ENCODE peak calls at places on chromosomes 5 and 9, in five cellular contexts. D, C, F, R and K are unnamed samples.

GRCh38 chr9:21317956-21318923 is 13.1 kb upstream of the IFNA5 start:
- DNase-seq in D (peak), C (no peak), F (peak), R (no peak), K (peak)

GRCh38 chr9:126853667-126854066 is 6.8 kb upstream of the ZBTB34 start:
- DNase-seq in D (peak), C (peak), F (no peak), R (no peak), K (no peak)

GRCh38 chr9:91193658-91194391 is 167.9 kb downstream of the AUH start:
- DNase-seq in D (peak), C (peak), F (peak), R (peak), K (peak)

GRCh38 chr5:4804619-4805211 is 335.4 kb upstream of the ADAMTS16 start:
- DNase-seq in D (no peak), C (no peak), F (no peak), R (no peak), K (no peak)

GRCh38 chr5:141951341-141951781 is 6.6 kb downstream of the PCDH12 start:
- DNase-seq in D (no peak), C (peak), F (peak), R (peak), K (no peak)

GRCh38 chr9:104758974-104759373 is 5.0 kb upstream of the NIPSNAP3B start:
- DNase-seq in D (no peak), C (no peak), F (no peak), R (no peak), K (no peak)

GRCh38 chr5:54282876-54283275 is 27.5 kb downstream of the ARL15 start:
- DNase-seq in D (no peak), C (no peak), F (no peak), R (no peak), K (no peak)

GRCh38 chr9:33927694-33928093 is 110.7 kb downstream of the UBE2R2 start:
- DNase-seq in D (no peak), C (no peak), F (no peak), R (no peak), K (no peak)

GRCh38 chr5:177472460-177473441 is 683 bp downstream of the DBN1 start:
- DNase-seq in D (no peak), C (no peak), F (peak), R (no peak), K (peak)

GRCh38 chr5:73692166-73692640 is 66.2 kb downstream of the ARHGEF28 start:
- DNase-seq in D (peak), C (no peak), F (peak), R (no peak), K (no peak)

DNA sequence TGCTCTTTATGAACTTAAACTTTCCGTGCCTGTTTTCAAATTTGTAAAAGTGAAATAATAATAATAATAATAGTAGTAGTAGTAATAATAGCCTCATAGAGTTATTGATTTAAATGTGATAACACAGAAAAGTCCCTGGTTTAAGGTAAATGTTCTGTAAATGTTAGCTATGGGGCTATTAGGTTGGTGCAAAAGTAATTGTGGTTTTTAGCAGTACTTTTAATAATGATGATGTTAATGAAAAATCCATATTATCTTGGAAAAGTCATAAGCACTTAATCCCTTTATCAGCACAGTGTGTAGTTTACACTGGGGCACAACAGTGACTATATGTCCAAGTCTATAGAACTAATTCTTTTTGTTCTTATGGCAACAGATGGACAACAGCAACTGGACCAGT is at the start of gene OR1Q1:
- DNase-seq in D (no peak), C (no peak), F (no peak), R (no peak), K (no peak)
- H3K23ac ChIP-seq in D (no peak), C (no peak), F (no peak), R (no peak), K (no peak)

GRCh38 chr9:125240649-125240999 is 519 bp downstream of the HSPA5 start:
- DNase-seq in D (no peak), C (peak), F (no peak), R (no peak), K (peak)

GRCh38 chr9:125241000-125241862 is at the start of gene HSPA5:
- DNase-seq in D (peak), C (peak), F (peak), R (peak), K (peak)

GRCh38 chr9:125243792-125244260 is 2.7 kb upstream of the HSPA5 start:
- DNase-seq in D (no peak), C (no peak), F (no peak), R (no peak), K (no peak)

GRCh38 chr9:125239631-125240597 is 1.2 kb downstream of the HSPA5 start:
- DNase-seq in D (no peak), C (no peak), F (no peak), R (no peak), K (no peak)

GRCh38 chr9:125241863-125242739 is 958 bp upstream of the HSPA5 start:
- DNase-seq in D (no peak), C (no peak), F (no peak), R (no peak), K (no peak)
- H4K8ac ChIP-seq in D (peak), C (peak), F (peak), R (peak), K (peak)

GRCh38 chr9:135908334-135909204 is 1.2 kb upstream of the CAMSAP1 start:
- DNase-seq in D (no peak), C (no peak), F (no peak), R (no peak), K (no peak)

GRCh38 chr9:135907006-135907434 is 326 bp downstream of the CAMSAP1 start:
- DNase-seq in D (peak), C (no peak), F (peak), R (no peak), K (peak)

GRCh38 chr9:135909371-135909770 is 2.0 kb upstream of the CAMSAP1 start:
- DNase-seq in D (no peak), C (no peak), F (no peak), R (no peak), K (no peak)

GRCh38 chr9:135906291-135907005 is 898 bp downstream of the CAMSAP1 start:
- DNase-seq in D (peak), C (peak), F (peak), R (no peak), K (peak)

DNA sequence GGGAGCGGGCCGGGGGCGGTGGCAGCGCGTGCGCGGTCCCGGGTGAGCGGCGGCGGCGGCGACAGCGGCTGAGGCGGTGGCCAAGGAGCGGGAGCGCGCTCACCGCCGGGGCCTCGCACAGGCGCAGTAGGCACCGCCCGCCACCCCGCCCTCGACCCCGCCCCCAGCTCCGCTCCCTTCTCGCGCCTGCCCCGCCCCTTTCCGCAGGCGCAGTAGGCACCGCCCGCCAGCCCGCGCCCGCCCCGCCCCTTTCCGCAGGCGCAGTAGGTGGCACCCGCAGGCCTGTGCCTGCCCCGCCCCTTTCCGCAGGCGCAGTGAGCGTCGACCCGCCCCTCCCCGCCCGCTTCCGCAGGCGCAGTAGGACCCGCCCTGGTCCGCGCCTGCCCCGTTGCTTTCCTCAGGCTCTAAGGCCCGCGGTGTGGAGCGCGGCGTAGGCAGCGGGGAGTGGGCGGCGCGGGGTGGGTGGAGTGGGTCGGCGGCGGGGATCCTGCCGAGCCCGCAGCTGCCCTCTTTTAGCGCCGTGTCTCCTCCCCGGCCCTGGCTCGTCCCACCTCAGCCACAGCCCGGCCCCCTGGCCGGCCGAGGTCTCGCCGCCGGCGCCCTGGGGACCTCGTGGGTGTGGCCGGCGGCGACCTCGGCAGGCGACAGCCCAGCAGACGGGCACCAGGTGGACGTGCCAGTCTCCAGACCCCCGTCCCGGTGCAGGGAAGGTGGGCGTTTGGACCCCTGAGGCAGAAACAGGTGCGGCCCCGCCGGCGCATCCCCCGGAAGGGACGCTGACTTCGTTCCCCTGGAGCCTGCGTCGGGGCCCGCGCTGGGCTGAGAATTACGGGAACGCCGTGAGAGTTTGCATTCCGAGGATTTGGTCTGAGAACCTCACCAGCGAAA is at the start of gene CAMSAP1:
- DNase-seq in D (peak), C (peak), F (peak), R (peak), K (peak)
- H3K23ac ChIP-seq in D (peak), C (no peak), F (no peak), R (no peak), K (peak)

GRCh38 chr5:95449460-95449859 is 58.3 kb downstream of the FAM81B start:
- DNase-seq in D (no peak), C (no peak), F (no peak), R (peak), K (no peak)

GRCh38 chr5:95448836-95449235 is 57.7 kb downstream of the FAM81B start:
- DNase-seq in D (no peak), C (no peak), F (no peak), R (no peak), K (peak)

GRCh38 chr5:95446009-95446408 is 54.8 kb downstream of the FAM81B start:
- DNase-seq in D (peak), C (no peak), F (peak), R (no peak), K (no peak)

GRCh38 chr5:95445442-95445841 is 54.3 kb downstream of the FAM81B start:
- DNase-seq in D (no peak), C (no peak), F (no peak), R (no peak), K (no peak)

DNA sequence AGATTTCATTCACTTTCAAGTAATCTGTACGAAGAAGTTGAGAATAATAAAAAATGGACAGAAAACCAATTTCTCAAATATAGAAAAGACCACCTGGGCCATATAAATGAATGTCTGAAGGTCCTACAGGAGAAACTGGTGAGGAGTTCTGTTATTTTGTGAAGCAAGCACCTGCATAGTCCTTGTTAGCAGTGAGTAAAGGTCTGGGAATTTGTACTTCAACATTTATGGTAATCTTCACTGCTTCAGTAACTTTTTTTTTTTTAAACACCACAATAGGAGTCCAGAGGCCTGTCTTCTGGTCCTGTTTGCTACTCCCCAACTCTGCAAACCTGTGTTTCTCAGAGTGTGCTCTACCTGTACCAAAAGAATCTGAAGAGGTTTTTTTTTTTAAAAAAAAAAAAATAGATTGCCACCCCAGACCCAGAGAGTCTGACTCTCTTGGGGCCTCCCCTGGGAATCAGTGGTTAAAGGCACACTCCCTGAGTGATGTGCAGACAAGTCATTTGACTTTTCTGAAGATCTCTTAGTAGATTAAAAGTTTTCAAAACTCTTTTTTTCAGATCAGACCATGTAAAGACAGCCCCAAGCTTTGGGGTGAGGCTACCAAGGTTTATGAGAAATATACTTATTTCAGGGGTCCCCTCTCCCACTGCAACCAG is 55.5 kb downstream of the FAM81B start:
- DNase-seq in D (peak), C (no peak), F (peak), R (no peak), K (no peak)
- H4K8ac ChIP-seq in D (no peak), C (no peak), F (no peak), R (no peak), K (no peak)

GRCh38 chr5:179780343-179780742 is 13.4 kb upstream of the LTC4S start:
- DNase-seq in D (no peak), C (no peak), F (no peak), R (no peak), K (no peak)
- H3K23ac ChIP-seq in D (no peak), C (no peak), F (no peak), R (no peak), K (no peak)

GRCh38 chr9:96157675-96158074 is 144.3 kb downstream of the HSD17B3 start:
- DNase-seq in D (no peak), C (no peak), F (no peak), R (no peak), K (no peak)
- H4K8ac ChIP-seq in D (no peak), C (no peak), F (no peak), R (no peak), K (peak)

DNA sequence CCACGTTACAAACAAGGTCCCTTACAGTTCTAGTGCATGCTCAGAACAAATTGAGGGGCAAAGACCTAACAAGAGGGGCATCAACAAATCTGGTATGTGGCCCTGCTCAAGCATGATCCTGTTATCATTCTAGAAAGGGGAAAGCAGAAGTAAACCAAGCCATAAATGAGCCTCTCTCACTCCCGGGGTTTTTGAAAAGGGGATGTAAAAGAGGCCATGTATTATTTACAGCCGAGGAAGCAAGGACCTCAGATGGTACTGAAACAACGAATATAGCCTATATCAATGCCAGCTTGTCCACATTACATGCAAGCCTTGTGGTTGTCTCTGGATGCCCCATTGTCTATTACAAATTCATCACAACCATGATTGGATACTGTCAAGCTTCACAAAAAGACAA is 211.3 kb downstream of the DCP2 start:
- DNase-seq in D (no peak), C (no peak), F (no peak), R (no peak), K (no peak)
- H3K23ac ChIP-seq in D (no peak), C (no peak), F (no peak), R (no peak), K (no peak)

DNA sequence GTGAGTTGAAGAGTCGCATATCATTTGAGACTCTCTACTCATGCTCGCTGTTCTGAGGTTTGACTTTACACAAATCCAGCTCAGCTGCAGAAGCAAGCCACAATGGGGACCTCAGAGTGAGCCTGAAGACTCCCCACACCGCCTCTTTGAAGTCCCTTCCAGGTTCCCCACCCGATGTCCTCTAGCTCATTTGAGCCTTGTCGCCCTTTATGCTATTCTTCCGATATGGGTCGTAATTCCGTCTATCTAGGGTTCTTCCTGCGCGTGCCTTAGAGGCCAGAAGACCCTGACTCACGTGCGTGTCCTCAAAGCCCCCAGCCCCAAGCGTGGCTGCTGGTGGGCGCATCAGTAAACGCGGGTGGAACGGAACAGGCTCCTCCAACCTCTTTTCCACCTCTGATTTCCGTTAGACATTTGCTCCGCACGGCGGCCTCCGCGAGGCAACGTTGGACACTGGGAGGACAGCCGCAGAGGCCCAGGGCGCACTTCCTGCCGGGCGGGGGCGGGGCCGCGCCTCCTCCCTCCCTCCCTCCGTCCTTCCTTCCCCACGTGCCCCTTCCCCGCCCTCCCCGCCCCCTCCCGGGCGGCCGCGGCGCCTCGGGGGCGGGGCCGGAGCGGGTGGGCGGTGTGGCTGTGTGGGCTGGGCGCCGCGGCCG is at the start of gene SNX30:
- DNase-seq in D (peak), C (peak), F (peak), R (peak), K (peak)
- H4K8ac ChIP-seq in D (peak), C (peak), F (peak), R (no peak), K (peak)